ENCODE peak calls at places on chromosomes 6 and 20, in six cellular contexts. One of them, this sample, is unnamed.

GRCh38 chr6:10276106-10276505 is 138.8 kb downstream of the TFAP2A start:
- DNase-seq in right lobe of liver: no peak
- DNase-seq in A549: no peak
- DNase-seq in heart left ventricle: no peak
- DNase-seq in uterus: no peak
- DNase-seq in IMR-90: peak
- DNase-seq in this sample: no peak

GRCh38 chr6:123994891-123995635 is 191.4 kb downstream of the NKAIN2 start:
- DNase-seq in right lobe of liver: no peak
- DNase-seq in A549: no peak
- DNase-seq in heart left ventricle: no peak
- DNase-seq in uterus: no peak
- DNase-seq in IMR-90: no peak
- DNase-seq in this sample: no peak

GRCh38 chr6:10101551-10102252 is 313.2 kb downstream of the TFAP2A start:
- DNase-seq in right lobe of liver: no peak
- DNase-seq in A549: no peak
- DNase-seq in heart left ventricle: no peak
- DNase-seq in uterus: no peak
- DNase-seq in IMR-90: no peak
- DNase-seq in this sample: no peak

GRCh38 chr6:107800564-107801164 is 23.4 kb downstream of the SCML4 start:
- DNase-seq in right lobe of liver: no peak
- DNase-seq in A549: no peak
- DNase-seq in heart left ventricle: no peak
- DNase-seq in uterus: no peak
- DNase-seq in IMR-90: no peak
- DNase-seq in this sample: no peak

GRCh38 chr6:27143474-27144026 is 104.0 kb upstream of the PRSS16 start:
- DNase-seq in right lobe of liver: no peak
- DNase-seq in A549: no peak
- DNase-seq in heart left ventricle: no peak
- DNase-seq in uterus: no peak
- DNase-seq in IMR-90: no peak
- DNase-seq in this sample: no peak

GRCh38 chr20:37615507-37616425 is 78.1 kb upstream of the CTNNBL1 start:
- DNase-seq in right lobe of liver: no peak
- DNase-seq in A549: peak
- DNase-seq in heart left ventricle: no peak
- DNase-seq in uterus: no peak
- DNase-seq in IMR-90: no peak
- DNase-seq in this sample: no peak

GRCh38 chr6:28587746-28588075 is 62.0 kb downstream of the GPX5 start:
- DNase-seq in right lobe of liver: no peak
- DNase-seq in A549: no peak
- DNase-seq in heart left ventricle: no peak
- DNase-seq in uterus: no peak
- DNase-seq in IMR-90: no peak
- DNase-seq in this sample: no peak

GRCh38 chr6:167927246-167927645 is 70.2 kb upstream of the KIF25 start:
- DNase-seq in right lobe of liver: no peak
- DNase-seq in A549: no peak
- DNase-seq in heart left ventricle: no peak
- DNase-seq in uterus: no peak
- DNase-seq in IMR-90: no peak
- DNase-seq in this sample: no peak

GRCh38 chr6:89022747-89023289 is 57.7 kb upstream of the PNRC1 start:
- DNase-seq in right lobe of liver: no peak
- DNase-seq in A549: no peak
- DNase-seq in heart left ventricle: no peak
- DNase-seq in uterus: no peak
- DNase-seq in IMR-90: peak
- DNase-seq in this sample: no peak

GRCh38 chr20:4234128-4234527 is 218.8 kb upstream of the RNF24 start:
- DNase-seq in right lobe of liver: no peak
- DNase-seq in A549: no peak
- DNase-seq in heart left ventricle: no peak
- DNase-seq in uterus: peak
- DNase-seq in IMR-90: peak
- DNase-seq in this sample: no peak

GRCh38 chr6:77979204-77979603 is 326.4 kb downstream of the MEI4 start:
- DNase-seq in right lobe of liver: no peak
- DNase-seq in A549: no peak
- DNase-seq in heart left ventricle: no peak
- DNase-seq in uterus: no peak
- DNase-seq in IMR-90: no peak
- DNase-seq in this sample: no peak

GRCh38 chr20:31257364-31257763 is at the start of gene DEFB115:
- DNase-seq in right lobe of liver: no peak
- DNase-seq in A549: no peak
- DNase-seq in heart left ventricle: no peak
- DNase-seq in uterus: no peak
- DNase-seq in IMR-90: no peak
- DNase-seq in this sample: no peak

GRCh38 chr20:31256959-31257358 is 505 bp upstream of the DEFB115 start:
- DNase-seq in right lobe of liver: no peak
- DNase-seq in A549: no peak
- DNase-seq in heart left ventricle: no peak
- DNase-seq in uterus: no peak
- DNase-seq in IMR-90: no peak
- DNase-seq in this sample: no peak

GRCh38 chr20:31260326-31260932 is 3.0 kb downstream of the DEFB115 start:
- DNase-seq in right lobe of liver: no peak
- DNase-seq in A549: peak
- DNase-seq in heart left ventricle: no peak
- DNase-seq in uterus: no peak
- DNase-seq in IMR-90: no peak
- DNase-seq in this sample: no peak
- TF ChIP-seq CTCF in right lobe of liver: peak
- TF ChIP-seq CTCF in A549: peak
- TF ChIP-seq CTCF in heart left ventricle: no peak
- TF ChIP-seq CTCF in uterus: no peak
- TF ChIP-seq CTCF in IMR-90: peak
- TF ChIP-seq CTCF in this sample: no peak

GRCh38 chr6:138227316-138227781 is 9.1 kb upstream of the PBOV1 start:
- DNase-seq in right lobe of liver: no peak
- DNase-seq in A549: no peak
- DNase-seq in heart left ventricle: no peak
- DNase-seq in uterus: no peak
- DNase-seq in IMR-90: no peak
- DNase-seq in this sample: no peak
- TF ChIP-seq POLR2A in right lobe of liver: no peak
- TF ChIP-seq POLR2A in A549: no peak
- TF ChIP-seq POLR2A in heart left ventricle: no peak
- TF ChIP-seq POLR2A in uterus: no peak
- TF ChIP-seq POLR2A in IMR-90: no peak
- TF ChIP-seq POLR2A in this sample: no peak

GRCh38 chr6:117022774-117023173 is 145.7 kb downstream of the RFX6 start:
- DNase-seq in right lobe of liver: no peak
- DNase-seq in A549: no peak
- DNase-seq in heart left ventricle: no peak
- DNase-seq in uterus: no peak
- DNase-seq in IMR-90: no peak
- DNase-seq in this sample: no peak

GRCh38 chr6:117028256-117028655 is 151.2 kb downstream of the RFX6 start:
- DNase-seq in right lobe of liver: no peak
- DNase-seq in A549: no peak
- DNase-seq in heart left ventricle: no peak
- DNase-seq in uterus: no peak
- DNase-seq in IMR-90: no peak
- DNase-seq in this sample: no peak

GRCh38 chr6:117025310-117025709 is 148.3 kb downstream of the RFX6 start:
- DNase-seq in right lobe of liver: no peak
- DNase-seq in A549: no peak
- DNase-seq in heart left ventricle: no peak
- DNase-seq in uterus: no peak
- DNase-seq in IMR-90: no peak
- DNase-seq in this sample: no peak
- TF ChIP-seq CTCF in right lobe of liver: no peak
- TF ChIP-seq CTCF in A549: no peak
- TF ChIP-seq CTCF in heart left ventricle: no peak
- TF ChIP-seq CTCF in uterus: no peak
- TF ChIP-seq CTCF in IMR-90: no peak
- TF ChIP-seq CTCF in this sample: no peak

GRCh38 chr20:58892126-58892931 is 39.8 kb downstream of the GNAS start:
- DNase-seq in right lobe of liver: peak
- DNase-seq in A549: peak
- DNase-seq in heart left ventricle: peak
- DNase-seq in uterus: peak
- DNase-seq in IMR-90: peak
- DNase-seq in this sample: peak
- TF ChIP-seq POLR2A in right lobe of liver: no peak
- TF ChIP-seq POLR2A in A549: peak
- TF ChIP-seq POLR2A in heart left ventricle: no peak
- TF ChIP-seq POLR2A in uterus: no peak
- TF ChIP-seq POLR2A in IMR-90: peak
- TF ChIP-seq POLR2A in this sample: peak